ENCODE peak calls at places on chromosomes 5 and 9, in five cellular contexts. M is uterus, P is IMR-90, B is thyroid gland, V is adrenal gland. T is an unnamed sample.
A peak's percentile ranks its signal among the peaks of the same experiment; 100 is the strongest.

GRCh38 chr5:138536665-138537315 is 6.2 kb downstream of the ETF1 start:
- DNase-seq in P (no peak), B (no peak), V (no peak), M (no peak), T (peak; percentile 55)

GRCh38 chr5:33679791-33680190 is 212.0 kb downstream of the ADAMTS12 start:
- DNase-seq in B (no peak), P (peak; percentile 55), M (no peak), V (no peak), T (no peak)

GRCh38 chr9:124259273-124260078 is 1.7 kb downstream of the NEK6 start:
- DNase-seq in V (no peak), M (peak; percentile 83), P (peak; percentile 91), B (peak; percentile 38), T (peak; percentile 21)

GRCh38 chr5:87127956-87128687 is 139.6 kb upstream of the RASA1 start:
- DNase-seq in B (peak; percentile 80), M (no peak), V (no peak), P (peak; percentile 43), T (no peak)

GRCh38 chr9:19087601-19088000 is 15.1 kb downstream of the HAUS6 start:
- DNase-seq in P (peak; percentile 59), M (no peak), B (peak; percentile 34), V (peak; percentile 77), T (peak; percentile 69)

GRCh38 chr5:30627945-30628344 is 565.5 kb upstream of the CDH6 start:
- DNase-seq in B (no peak), V (no peak), M (no peak), P (no peak), T (no peak)

GRCh38 chr9:128371622-128372117 is 496 bp downstream of the URM1 start:
- DNase-seq in M (no peak), B (no peak), V (no peak), P (no peak), T (peak; percentile 44)

GRCh38 chr5:6902597-6902996 is 189.4 kb downstream of the TENT4A start:
- DNase-seq in V (no peak), B (no peak), P (no peak), M (no peak), T (no peak)

GRCh38 chr9:96141666-96142065 is 160.3 kb downstream of the HSD17B3 start:
- DNase-seq in B (no peak), M (no peak), V (no peak), P (peak; percentile 7), T (no peak)

GRCh38 chr9:34139477-34140146 is 13.1 kb upstream of the DCAF12 start:
- DNase-seq in B (peak; percentile 79), P (peak; percentile 91), M (no peak), V (peak; percentile 78), T (peak; percentile 93)

GRCh38 chr5:9927106-9927505 is 297.0 kb upstream of the TAS2R1 start:
- DNase-seq in P (peak; percentile 25), M (no peak), B (peak; percentile 52), V (no peak), T (no peak)

GRCh38 chr9:32928912-32929311 is 72.5 kb downstream of the APTX start:
- DNase-seq in B (no peak), M (no peak), P (no peak), V (no peak), T (no peak)

GRCh38 chr5:181221792-181222629 is 1.1 kb upstream of the TRIM41 start:
- DNase-seq in B (peak; percentile 95), V (peak; percentile 95), P (peak; percentile 98), M (peak; percentile 98), T (no peak)
- TF ChIP-seq POLR2A in B (no peak), V (no peak), P (peak; percentile 74), M (no peak), T (no peak)

DNA sequence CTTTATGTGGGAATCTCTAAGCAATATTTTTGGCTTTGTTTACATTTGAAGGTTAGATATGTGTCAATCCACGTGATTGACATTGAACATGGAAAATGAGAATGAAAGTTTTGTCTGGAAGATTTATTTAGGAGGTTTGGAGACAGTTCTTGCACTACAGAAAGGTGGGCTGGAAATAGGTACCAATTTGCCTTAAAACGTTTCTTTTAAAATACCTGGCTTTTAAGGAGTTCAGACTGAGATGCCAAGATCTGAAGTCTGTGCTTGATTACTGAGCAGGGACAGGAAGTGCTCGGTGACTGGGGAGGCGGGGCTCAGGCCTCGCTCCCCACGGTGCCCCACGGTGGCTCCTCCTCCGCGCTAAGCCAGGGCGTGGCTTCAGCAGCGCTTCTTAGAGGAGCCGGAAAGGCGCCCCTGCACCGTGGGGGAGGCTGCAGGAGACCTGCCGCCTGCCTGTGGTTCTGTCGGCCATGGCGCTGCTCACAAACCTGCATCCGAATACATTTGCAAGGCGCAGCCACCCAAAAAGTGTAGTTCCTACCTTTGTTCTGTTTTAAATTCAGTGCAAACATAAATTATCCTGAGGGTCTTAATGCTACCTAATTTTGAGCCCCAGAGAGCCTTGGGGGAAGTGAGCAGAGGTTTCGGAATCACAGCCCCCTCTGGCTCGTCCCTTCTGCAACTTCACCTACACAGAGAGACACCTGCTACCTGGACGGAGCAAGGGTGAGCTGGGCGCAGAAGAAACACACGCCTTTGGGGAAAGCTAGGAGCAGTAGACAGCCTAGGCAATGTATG is 49.2 kb downstream of the USP20 start:
- DNase-seq in V (peak; percentile 84), P (peak; percentile 71), M (peak; percentile 89), B (peak; percentile 97), T (peak; percentile 95)
- TF ChIP-seq POLR2A in V (no peak), P (no peak), M (no peak), B (peak; percentile 80), T (peak; percentile 91)

DNA sequence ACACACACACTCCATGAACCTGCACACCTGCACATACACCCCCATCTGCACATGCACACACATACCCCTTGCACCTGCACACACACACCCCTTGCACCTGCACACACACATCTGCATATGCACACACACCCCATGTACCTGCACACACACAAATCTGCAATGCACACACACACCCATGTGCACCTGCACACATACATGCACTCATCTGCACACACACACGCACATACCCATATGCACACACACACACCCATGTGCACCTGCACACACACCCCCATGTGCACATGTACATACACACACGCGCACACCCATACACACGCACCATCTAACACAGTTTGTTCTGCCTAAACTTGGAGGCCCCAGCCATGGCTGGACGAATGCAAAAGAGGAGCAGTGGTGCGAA is 115.9 kb upstream of the SARDH start:
- DNase-seq in M (no peak), V (no peak), P (no peak), B (no peak), T (no peak)
- TF ChIP-seq POLR2A in M (no peak), V (no peak), P (no peak), B (no peak), T (no peak)

GRCh38 chr9:95091574-95091970 is 225.9 kb downstream of the FANCC start:
- DNase-seq in B (peak; percentile 42), V (no peak), P (peak; percentile 53), M (no peak), T (no peak)
- TF ChIP-seq POLR2A in B (no peak), V (no peak), P (no peak), M (no peak), T (no peak)

GRCh38 chr5:113218200-113218599 is 216.6 kb downstream of the TSSK1B start:
- DNase-seq in M (no peak), V (no peak), P (no peak), B (no peak), T (no peak)
- TF ChIP-seq POLR2A in M (no peak), V (no peak), P (no peak), B (no peak), T (no peak)

DNA sequence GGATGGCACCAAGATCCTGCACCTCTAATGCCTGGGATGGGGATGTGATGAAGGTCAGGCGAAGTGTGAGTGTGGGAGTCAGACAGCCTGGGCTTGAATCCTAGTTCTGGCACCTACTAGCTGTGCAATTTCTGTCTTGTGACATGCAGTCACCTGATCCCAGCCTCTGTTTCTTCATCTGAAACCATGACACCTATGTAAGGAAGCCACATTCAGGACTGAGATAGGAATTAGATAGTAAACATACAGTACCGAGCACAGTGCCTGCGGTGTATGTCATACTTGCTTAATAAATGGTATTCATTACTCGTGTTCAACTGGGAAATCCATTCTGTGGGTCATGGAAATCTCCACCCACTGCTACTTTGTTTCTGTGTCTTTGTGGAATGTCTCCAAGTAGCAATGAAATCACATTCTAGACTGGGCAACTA is 140.6 kb upstream of the STC2 start:
- DNase-seq in M (no peak), P (peak; percentile 44), B (no peak), V (no peak), T (no peak)
- TF ChIP-seq POLR2A in M (no peak), P (no peak), B (no peak), V (no peak), T (no peak)

GRCh38 chr5:160469156-160470144 is 47.8 kb downstream of the PTTG1 start:
- DNase-seq in V (no peak), P (no peak), B (no peak), M (no peak), T (no peak)

GRCh38 chr5:160466121-160466520 is 44.5 kb downstream of the PTTG1 start:
- DNase-seq in B (no peak), V (no peak), P (no peak), M (no peak), T (no peak)

GRCh38 chr5:160468576-160468975 is 46.9 kb downstream of the PTTG1 start:
- DNase-seq in P (no peak), B (no peak), V (no peak), M (no peak), T (no peak)

GRCh38 chr5:160466889-160467554 is 45.4 kb downstream of the PTTG1 start:
- DNase-seq in B (no peak), V (no peak), M (no peak), P (no peak), T (no peak)

DNA sequence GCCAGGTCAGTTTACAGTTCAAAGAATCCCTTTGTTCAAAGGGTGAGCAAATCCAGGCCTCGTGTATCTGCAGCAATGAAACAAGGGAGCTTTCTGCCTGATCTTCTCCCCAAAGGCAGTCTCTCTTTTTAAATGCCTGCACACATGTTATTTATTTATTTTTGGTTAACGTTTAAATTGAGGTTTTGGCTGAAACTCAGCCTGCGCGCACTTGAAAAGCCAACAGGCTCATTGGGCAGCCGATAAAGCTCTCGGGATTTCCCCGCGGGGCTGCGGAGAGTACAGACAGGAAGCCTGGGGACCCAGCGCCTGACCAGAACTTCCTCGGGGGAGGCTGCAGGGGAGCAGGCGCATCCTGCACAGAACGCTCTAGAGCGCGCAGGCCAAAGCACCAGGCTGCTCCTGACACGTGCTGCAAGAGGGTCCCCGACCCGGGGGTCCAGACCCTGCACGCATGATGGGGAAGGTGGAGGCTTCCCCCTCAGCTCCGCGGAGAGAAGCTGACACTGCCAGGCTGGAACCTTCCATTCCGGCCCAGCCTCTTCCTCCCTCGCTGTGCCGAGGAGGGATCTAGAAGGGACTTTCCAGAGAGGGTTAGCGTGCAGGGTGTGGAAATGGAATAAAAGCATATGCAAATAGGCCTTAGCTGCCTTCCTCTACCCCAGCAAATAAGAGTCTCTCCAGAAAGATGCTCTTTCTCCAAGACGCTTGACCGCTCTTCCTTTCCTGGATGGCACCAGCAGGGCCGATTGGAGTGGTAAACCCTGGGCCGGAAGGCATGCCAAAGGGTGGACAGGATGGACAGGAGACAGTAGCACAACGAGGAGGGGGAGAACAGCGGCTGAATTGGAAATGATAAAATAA is 46.1 kb downstream of the PTTG1 start:
- DNase-seq in V (peak; percentile 36), M (peak; percentile 25), P (peak; percentile 87), B (peak; percentile 57), T (peak; percentile 40)
- TF ChIP-seq POLR2A in V (no peak), M (no peak), P (no peak), B (no peak), T (no peak)

GRCh38 chr5:124093658-124094057 is 581.7 kb downstream of the CSNK1G3 start:
- DNase-seq in V (no peak), P (no peak), B (no peak), M (no peak), T (no peak)
- TF ChIP-seq POLR2A in V (no peak), P (no peak), B (no peak), M (no peak), T (no peak)

T was measured in erythroblast.